ENCODE peak calls at places on chromosome 20, in six cellular contexts. T is HS-27A, E is lower leg skin, X is left ventricle myocardium inferior, P is heart right ventricle, Z is mammary epithelial cell. C is an unnamed sample.

GRCh38 chr20:3123542-3123941 is 36.1 kb downstream of the FASTKD5 start:
- DNase-seq in T (no peak), E (no peak), X (no peak), P (no peak), Z (no peak), C (no peak)

GRCh38 chr20:37384683-37385174 is 38.8 kb downstream of the SRC start:
- DNase-seq in T (no peak), E (peak; percentile 43), X (peak; percentile 66), P (peak; percentile 75), Z (peak; percentile 30), C (no peak)

GRCh38 chr20:17761612-17762011 is 61.8 kb downstream of the BANF2 start:
- DNase-seq in T (no peak), E (no peak), X (no peak), P (no peak), Z (no peak), C (no peak)

GRCh38 chr20:23397961-23398360 is 23.3 kb downstream of the NAPB start:
- DNase-seq in T (no peak), E (no peak), X (no peak), P (no peak), Z (no peak), C (no peak)

GRCh38 chr20:60750909-60751308 is 501.2 kb upstream of the CDH4 start:
- DNase-seq in T (no peak), E (no peak), X (no peak), P (no peak), Z (no peak), C (no peak)

GRCh38 chr20:20373046-20373706 is 5.3 kb downstream of the INSM1 start:
- DNase-seq in T (no peak), E (peak; percentile 32), X (no peak), P (no peak), Z (peak; percentile 64), C (no peak)

GRCh38 chr20:4297141-4297826 is 281.9 kb upstream of the RNF24 start:
- DNase-seq in T (no peak), E (peak; percentile 39), X (peak; percentile 17), P (no peak), Z (no peak), C (peak; percentile 19)

GRCh38 chr20:2507875-2508630 is 662 bp downstream of the ZNF343 start:
- DNase-seq in T (no peak), E (no peak), X (peak; percentile 25), P (no peak), Z (peak; percentile 32), C (no peak)

GRCh38 chr20:39676857-39677351 is 714.8 kb downstream of the DHX35 start:
- DNase-seq in T (no peak), E (no peak), X (no peak), P (no peak), Z (peak; percentile 12), C (no peak)

GRCh38 chr20:34852298-34852697 is 20.4 kb downstream of the GGT7 start:
- DNase-seq in T (no peak), E (no peak), X (no peak), P (no peak), Z (no peak), C (no peak)

GRCh38 chr20:45817652-45818194 is 5.3 kb downstream of the UBE2C start:
- DNase-seq in T (peak; percentile 65), E (no peak), X (no peak), P (no peak), Z (peak; percentile 52), C (peak; percentile 80)

GRCh38 chr20:8722277-8722928 is 346.5 kb upstream of the PLCB4 start:
- DNase-seq in T (peak; percentile 55), E (no peak), X (no peak), P (no peak), Z (peak; percentile 42), C (peak; percentile 47)

GRCh38 chr20:48841861-48842529 is 14.2 kb upstream of the PREX1 start:
- DNase-seq in T (peak; percentile 78), E (no peak), X (no peak), P (no peak), Z (peak; percentile 59), C (peak; percentile 75)

GRCh38 chr20:49510562-49511117 is 28.2 kb upstream of the KCNB1 start:
- DNase-seq in T (peak; percentile 91), E (peak; percentile 71), X (peak; percentile 73), P (peak; percentile 59), Z (no peak), C (peak; percentile 13)

GRCh38 chr20:35698298-35699126 is 640 bp downstream of the NFS1 start:
- DNase-seq in T (no peak), E (peak; percentile 17), X (no peak), P (no peak), Z (no peak), C (no peak)

GRCh38 chr20:64038579-64039292 is 2.8 kb downstream of the C20orf204 start:
- DNase-seq in T (no peak), E (no peak), X (peak; percentile 74), P (peak; percentile 83), Z (peak; percentile 80), C (peak; percentile 77)

GRCh38 chr20:39861381-39861780 is 827.7 kb downstream of the MAFB start:
- DNase-seq in T (no peak), E (no peak), X (no peak), P (no peak), Z (no peak), C (no peak)

GRCh38 chr20:9993133-9993532 is 41.7 kb upstream of the ANKEF1 start:
- DNase-seq in T (no peak), E (no peak), X (no peak), P (no peak), Z (no peak), C (no peak)

GRCh38 chr20:33773412-33774089 is 37.6 kb upstream of the CHMP4B start:
- DNase-seq in T (no peak), E (no peak), X (no peak), P (no peak), Z (no peak), C (no peak)

GRCh38 chr20:40493551-40493950 is 195.5 kb downstream of the MAFB start:
- DNase-seq in T (no peak), E (no peak), X (no peak), P (no peak), Z (peak; percentile 89), C (no peak)

GRCh38 chr20:38855356-38855755 is 49.9 kb downstream of the PPP1R16B start:
- DNase-seq in T (no peak), E (no peak), X (no peak), P (no peak), Z (no peak), C (no peak)

GRCh38 chr20:38673261-38673660 is 51.0 kb upstream of the SLC32A1 start:
- DNase-seq in T (no peak), E (no peak), X (no peak), P (no peak), Z (no peak), C (no peak)

GRCh38 chr20:41167481-41168253 is 30.3 kb downstream of the PLCG1 start:
- DNase-seq in T (no peak), E (no peak), X (no peak), P (no peak), Z (no peak), C (no peak)

GRCh38 chr20:62364911-62365736 is 2.0 kb downstream of the LAMA5 start:
- DNase-seq in T (no peak), E (no peak), X (peak; percentile 73), P (peak; percentile 71), Z (no peak), C (no peak)

GRCh38 chr20:46013826-46014516 is 5.3 kb downstream of the MMP9 start:
- DNase-seq in T (no peak), E (no peak), X (no peak), P (peak; percentile 49), Z (peak; percentile 51), C (no peak)

GRCh38 chr20:9172908-9173307 is 104.0 kb downstream of the PLCB4 start:
- DNase-seq in T (no peak), E (no peak), X (no peak), P (no peak), Z (no peak), C (no peak)

GRCh38 chr20:9150632-9151031 is 81.7 kb downstream of the PLCB4 start:
- DNase-seq in T (no peak), E (no peak), X (no peak), P (no peak), Z (no peak), C (no peak)

GRCh38 chr20:62952373-62953166 is at the start of gene SLC17A9:
- DNase-seq in T (no peak), E (peak; percentile 44), X (peak; percentile 68), P (peak; percentile 68), Z (no peak), C (no peak)

C was measured in SJSA1.